ENCODE peak calls at places on chromosomes 13 and 19, in seven cellular contexts. One of them, this sample, is unnamed.

GRCh38 chr13:49579501-49579900 is 5.9 kb downstream of the RCBTB1 start:
- DNase-seq in heart left ventricle: no peak
- DNase-seq in progenitor cell of endocrine pancreas: no peak
- DNase-seq in NCI-H510A: no peak
- DNase-seq in KG1: no peak
- DNase-seq in Peyer's patch: no peak
- DNase-seq in CD4-positive, alpha-beta T cell: no peak
- DNase-seq in this sample: no peak

GRCh38 chr13:42803563-42804212 is 22.3 kb downstream of the FAM216B start:
- DNase-seq in heart left ventricle: no peak
- DNase-seq in progenitor cell of endocrine pancreas: no peak
- DNase-seq in NCI-H510A: no peak
- DNase-seq in KG1: no peak
- DNase-seq in Peyer's patch: no peak
- DNase-seq in CD4-positive, alpha-beta T cell: no peak
- DNase-seq in this sample: no peak

GRCh38 chr13:99067160-99067985 is 89.5 kb upstream of the DOCK9 start:
- DNase-seq in heart left ventricle: no peak
- DNase-seq in progenitor cell of endocrine pancreas: no peak
- DNase-seq in NCI-H510A: no peak
- DNase-seq in KG1: no peak
- DNase-seq in Peyer's patch: no peak
- DNase-seq in CD4-positive, alpha-beta T cell: no peak
- DNase-seq in this sample: peak; percentile 58

GRCh38 chr13:108437496-108437895 is 168.0 kb downstream of the TNFSF13B start:
- DNase-seq in heart left ventricle: no peak
- DNase-seq in progenitor cell of endocrine pancreas: no peak
- DNase-seq in NCI-H510A: no peak
- DNase-seq in KG1: no peak
- DNase-seq in Peyer's patch: no peak
- DNase-seq in CD4-positive, alpha-beta T cell: no peak
- DNase-seq in this sample: peak; percentile 11

GRCh38 chr13:99545979-99546378 is 44.7 kb downstream of the TM9SF2 start:
- DNase-seq in heart left ventricle: no peak
- DNase-seq in progenitor cell of endocrine pancreas: no peak
- DNase-seq in NCI-H510A: no peak
- DNase-seq in KG1: no peak
- DNase-seq in Peyer's patch: no peak
- DNase-seq in CD4-positive, alpha-beta T cell: no peak
- DNase-seq in this sample: no peak

GRCh38 chr13:42266464-42266863 is 5.5 kb upstream of the AKAP11 start:
- DNase-seq in heart left ventricle: no peak
- DNase-seq in progenitor cell of endocrine pancreas: no peak
- DNase-seq in NCI-H510A: no peak
- DNase-seq in KG1: no peak
- DNase-seq in Peyer's patch: no peak
- DNase-seq in CD4-positive, alpha-beta T cell: no peak
- DNase-seq in this sample: no peak

GRCh38 chr19:55369651-55370304 is 485 bp downstream of the IL11 start:
- DNase-seq in heart left ventricle: no peak
- DNase-seq in progenitor cell of endocrine pancreas: no peak
- DNase-seq in NCI-H510A: peak; percentile 35
- DNase-seq in KG1: no peak
- DNase-seq in Peyer's patch: no peak
- DNase-seq in CD4-positive, alpha-beta T cell: peak; percentile 16
- DNase-seq in this sample: peak; percentile 98

GRCh38 chr13:110540871-110541525 is 20.5 kb downstream of the RAB20 start:
- DNase-seq in heart left ventricle: no peak
- DNase-seq in progenitor cell of endocrine pancreas: no peak
- DNase-seq in NCI-H510A: no peak
- DNase-seq in KG1: no peak
- DNase-seq in Peyer's patch: peak; percentile 40
- DNase-seq in CD4-positive, alpha-beta T cell: no peak
- DNase-seq in this sample: no peak

GRCh38 chr13:60629158-60629557 is 232.1 kb downstream of the TDRD3 start:
- DNase-seq in heart left ventricle: no peak
- DNase-seq in progenitor cell of endocrine pancreas: no peak
- DNase-seq in NCI-H510A: no peak
- DNase-seq in KG1: no peak
- DNase-seq in Peyer's patch: no peak
- DNase-seq in CD4-positive, alpha-beta T cell: no peak
- DNase-seq in this sample: no peak

GRCh38 chr19:44869728-44870470 is 21.2 kb upstream of the TOMM40 start:
- DNase-seq in heart left ventricle: peak; percentile 67
- DNase-seq in progenitor cell of endocrine pancreas: no peak
- DNase-seq in NCI-H510A: no peak
- DNase-seq in KG1: no peak
- DNase-seq in Peyer's patch: no peak
- DNase-seq in CD4-positive, alpha-beta T cell: no peak
- DNase-seq in this sample: no peak

GRCh38 chr19:632228-633067 is 889 bp downstream of the POLRMT start:
- DNase-seq in heart left ventricle: no peak
- DNase-seq in progenitor cell of endocrine pancreas: no peak
- DNase-seq in NCI-H510A: no peak
- DNase-seq in KG1: no peak
- DNase-seq in Peyer's patch: peak; percentile 83
- DNase-seq in CD4-positive, alpha-beta T cell: no peak
- DNase-seq in this sample: peak; percentile 58

GRCh38 chr13:66397133-66397532 is 833.0 kb downstream of the PCDH9 start:
- DNase-seq in heart left ventricle: no peak
- DNase-seq in progenitor cell of endocrine pancreas: no peak
- DNase-seq in NCI-H510A: no peak
- DNase-seq in KG1: no peak
- DNase-seq in Peyer's patch: no peak
- DNase-seq in CD4-positive, alpha-beta T cell: no peak
- DNase-seq in this sample: no peak

GRCh38 chr19:9324584-9324962 is 594 bp downstream of the ZNF559 start:
- DNase-seq in heart left ventricle: no peak
- DNase-seq in progenitor cell of endocrine pancreas: no peak
- DNase-seq in NCI-H510A: no peak
- DNase-seq in KG1: no peak
- DNase-seq in Peyer's patch: no peak
- DNase-seq in CD4-positive, alpha-beta T cell: no peak
- DNase-seq in this sample: no peak

GRCh38 chr13:113748862-113749451 is 10.1 kb upstream of the TMEM255B start:
- DNase-seq in heart left ventricle: no peak
- DNase-seq in progenitor cell of endocrine pancreas: no peak
- DNase-seq in NCI-H510A: no peak
- DNase-seq in KG1: no peak
- DNase-seq in Peyer's patch: peak; percentile 34
- DNase-seq in CD4-positive, alpha-beta T cell: no peak
- DNase-seq in this sample: no peak

GRCh38 chr19:30682576-30683536 is 310.7 kb downstream of the ZNF536 start:
- DNase-seq in heart left ventricle: peak; percentile 73
- DNase-seq in progenitor cell of endocrine pancreas: peak; percentile 70
- DNase-seq in NCI-H510A: no peak
- DNase-seq in KG1: no peak
- DNase-seq in Peyer's patch: peak; percentile 72
- DNase-seq in CD4-positive, alpha-beta T cell: peak; percentile 29
- DNase-seq in this sample: peak; percentile 74

GRCh38 chr13:77898097-77898496 is 20.5 kb downstream of the EDNRB start:
- DNase-seq in heart left ventricle: no peak
- DNase-seq in progenitor cell of endocrine pancreas: no peak
- DNase-seq in NCI-H510A: no peak
- DNase-seq in KG1: no peak
- DNase-seq in Peyer's patch: no peak
- DNase-seq in CD4-positive, alpha-beta T cell: no peak
- DNase-seq in this sample: no peak

GRCh38 chr19:37172368-37173366 is at the start of gene ZNF585A:
- DNase-seq in heart left ventricle: peak; percentile 95
- DNase-seq in progenitor cell of endocrine pancreas: peak; percentile 71
- DNase-seq in NCI-H510A: peak; percentile 88
- DNase-seq in KG1: peak; percentile 79
- DNase-seq in Peyer's patch: peak; percentile 89
- DNase-seq in CD4-positive, alpha-beta T cell: peak; percentile 87
- DNase-seq in this sample: peak; percentile 89

GRCh38 chr19:48632692-48633147 is 4.5 kb downstream of the DBP start:
- DNase-seq in heart left ventricle: no peak
- DNase-seq in progenitor cell of endocrine pancreas: no peak
- DNase-seq in NCI-H510A: no peak
- DNase-seq in KG1: no peak
- DNase-seq in Peyer's patch: no peak
- DNase-seq in CD4-positive, alpha-beta T cell: no peak
- DNase-seq in this sample: no peak

GRCh38 chr13:70034280-70034679 is 73.3 kb upstream of the ATXN8OS start:
- DNase-seq in heart left ventricle: no peak
- DNase-seq in progenitor cell of endocrine pancreas: no peak
- DNase-seq in NCI-H510A: no peak
- DNase-seq in KG1: no peak
- DNase-seq in Peyer's patch: no peak
- DNase-seq in CD4-positive, alpha-beta T cell: no peak
- DNase-seq in this sample: no peak

GRCh38 chr19:14686411-14686810 is 3.4 kb upstream of the ZNF333 start:
- DNase-seq in heart left ventricle: no peak
- DNase-seq in progenitor cell of endocrine pancreas: no peak
- DNase-seq in NCI-H510A: no peak
- DNase-seq in KG1: peak; percentile 18
- DNase-seq in Peyer's patch: no peak
- DNase-seq in CD4-positive, alpha-beta T cell: peak; percentile 13
- DNase-seq in this sample: no peak

GRCh38 chr13:41060723-41061074 is 610 bp upstream of the WBP4 start:
- DNase-seq in heart left ventricle: peak; percentile 88
- DNase-seq in progenitor cell of endocrine pancreas: peak; percentile 64
- DNase-seq in NCI-H510A: no peak
- DNase-seq in KG1: peak; percentile 86
- DNase-seq in Peyer's patch: no peak
- DNase-seq in CD4-positive, alpha-beta T cell: peak; percentile 82
- DNase-seq in this sample: peak; percentile 12

GRCh38 chr19:14139944-14140343 is 3.6 kb upstream of the ASF1B start:
- DNase-seq in heart left ventricle: peak; percentile 67
- DNase-seq in progenitor cell of endocrine pancreas: no peak
- DNase-seq in NCI-H510A: no peak
- DNase-seq in KG1: no peak
- DNase-seq in Peyer's patch: no peak
- DNase-seq in CD4-positive, alpha-beta T cell: no peak
- DNase-seq in this sample: no peak

GRCh38 chr13:32427852-32428580 is at the start of gene N4BP2L1:
- DNase-seq in heart left ventricle: peak; percentile 75
- DNase-seq in progenitor cell of endocrine pancreas: peak; percentile 68
- DNase-seq in NCI-H510A: peak; percentile 30
- DNase-seq in KG1: peak; percentile 53
- DNase-seq in Peyer's patch: peak; percentile 85
- DNase-seq in CD4-positive, alpha-beta T cell: peak; percentile 82
- DNase-seq in this sample: peak; percentile 9

GRCh38 chr13:29754486-29754806 is 96.0 kb downstream of the UBL3 start:
- DNase-seq in heart left ventricle: no peak
- DNase-seq in progenitor cell of endocrine pancreas: no peak
- DNase-seq in NCI-H510A: no peak
- DNase-seq in KG1: no peak
- DNase-seq in Peyer's patch: no peak
- DNase-seq in CD4-positive, alpha-beta T cell: no peak
- DNase-seq in this sample: no peak

GRCh38 chr13:88674841-88675240 is 1003.7 kb downstream of the SLITRK5 start:
- DNase-seq in heart left ventricle: no peak
- DNase-seq in progenitor cell of endocrine pancreas: no peak
- DNase-seq in NCI-H510A: no peak
- DNase-seq in KG1: no peak
- DNase-seq in Peyer's patch: no peak
- DNase-seq in CD4-positive, alpha-beta T cell: no peak
- DNase-seq in this sample: no peak

GRCh38 chr19:8239528-8240273 is 30.5 kb downstream of the CERS4 start:
- DNase-seq in heart left ventricle: no peak
- DNase-seq in progenitor cell of endocrine pancreas: no peak
- DNase-seq in NCI-H510A: no peak
- DNase-seq in KG1: no peak
- DNase-seq in Peyer's patch: no peak
- DNase-seq in CD4-positive, alpha-beta T cell: no peak
- DNase-seq in this sample: no peak

GRCh38 chr13:110503037-110503901 is 58.3 kb downstream of the RAB20 start:
- DNase-seq in heart left ventricle: no peak
- DNase-seq in progenitor cell of endocrine pancreas: no peak
- DNase-seq in NCI-H510A: no peak
- DNase-seq in KG1: no peak
- DNase-seq in Peyer's patch: no peak
- DNase-seq in CD4-positive, alpha-beta T cell: no peak
- DNase-seq in this sample: no peak

GRCh38 chr19:29662604-29663404 is 2.5 kb upstream of the PLEKHF1 start:
- DNase-seq in heart left ventricle: peak; percentile 80
- DNase-seq in progenitor cell of endocrine pancreas: no peak
- DNase-seq in NCI-H510A: no peak
- DNase-seq in KG1: no peak
- DNase-seq in Peyer's patch: no peak
- DNase-seq in CD4-positive, alpha-beta T cell: no peak
- DNase-seq in this sample: no peak

GRCh38 chr19:16266586-16266942 is 58.1 kb upstream of the KLF2 start:
- DNase-seq in heart left ventricle: no peak
- DNase-seq in progenitor cell of endocrine pancreas: no peak
- DNase-seq in NCI-H510A: no peak
- DNase-seq in KG1: no peak
- DNase-seq in Peyer's patch: no peak
- DNase-seq in CD4-positive, alpha-beta T cell: peak; percentile 61
- DNase-seq in this sample: no peak

GRCh38 chr13:110555601-110556223 is 5.8 kb downstream of the RAB20 start:
- DNase-seq in heart left ventricle: no peak
- DNase-seq in progenitor cell of endocrine pancreas: no peak
- DNase-seq in NCI-H510A: peak; percentile 61
- DNase-seq in KG1: peak; percentile 47
- DNase-seq in Peyer's patch: peak; percentile 51
- DNase-seq in CD4-positive, alpha-beta T cell: no peak
- DNase-seq in this sample: peak; percentile 9

This sample was measured in A549.